ENCODE peak calls at places on chromosome 5, in ten cellular contexts. J is cardiac fibroblast; Z is nephron progenitor cell; M is activated naive CD4-positive, alpha-beta T cell; D is brain microvascular endothelial cell; H is neuronal stem cell; F is stimulated activated CD4-positive, alpha-beta T cell treated with anti-CD3 and anti-CD28 coated beads, Interleukin-15, amount 100 ng/mL, for 1 hour; N is IMR-90; X is posterior vena cava; U is cerebellum. E is an unnamed sample.

GRCh38 chr5:33336911-33337620 is 103.7 kb upstream of the TARS1 start:
- DNase-seq in J (peak), Z (no peak), M (no peak), D (no peak), H (no peak), F (no peak), N (peak), X (no peak), U (no peak), E (peak)

GRCh38 chr5:96875805-96876291 is 452 bp upstream of the ERAP2 start:
- DNase-seq in J (no peak), Z (no peak), M (no peak), D (no peak), H (no peak), F (no peak), N (no peak), X (no peak), U (no peak), E (peak)

GRCh38 chr5:164747371-164747770 is 1242.0 kb downstream of the MAT2B start:
- DNase-seq in J (no peak), Z (no peak), M (no peak), D (no peak), H (no peak), F (no peak), N (no peak), X (no peak), U (no peak), E (no peak)

GRCh38 chr5:30849801-30850370 is 343.6 kb upstream of the CDH6 start:
- DNase-seq in J (no peak), Z (peak), M (no peak), D (peak), H (no peak), F (no peak), N (peak), X (no peak), U (no peak), E (peak)

GRCh38 chr5:37847978-37848425 is 8.2 kb upstream of the GDNF start:
- DNase-seq in J (peak), Z (no peak), M (no peak), D (peak), H (no peak), F (no peak), N (peak), X (no peak), U (no peak), E (no peak)

GRCh38 chr5:122182491-122182921 is 53.2 kb downstream of the ZNF474 start:
- DNase-seq in J (peak), Z (no peak), M (no peak), D (peak), H (no peak), F (no peak), N (peak), X (peak), U (no peak), E (peak)

GRCh38 chr5:94705427-94705826 is 87.0 kb downstream of the SLF1 start:
- DNase-seq in J (no peak), Z (no peak), M (no peak), D (no peak), H (no peak), F (no peak), N (peak), X (no peak), U (no peak), E (no peak)

GRCh38 chr5:116044073-116044472 is 11.8 kb downstream of the ARL14EPL start:
- DNase-seq in J (no peak), Z (no peak), M (no peak), D (no peak), H (no peak), F (no peak), N (no peak), X (no peak), U (no peak), E (no peak)

GRCh38 chr5:125349432-125349831 is 603.0 kb upstream of the ZNF608 start:
- DNase-seq in J (peak), Z (no peak), M (no peak), D (peak), H (peak), F (no peak), N (peak), X (no peak), U (no peak), E (peak)

GRCh38 chr5:139821806-139822552 is 26.4 kb downstream of the PSD2 start:
- DNase-seq in J (no peak), Z (no peak), M (no peak), D (no peak), H (no peak), F (no peak), N (no peak), X (peak), U (no peak), E (no peak)

GRCh38 chr5:56279979-56280378 is 46.8 kb upstream of the ANKRD55 start:
- DNase-seq in J (peak), Z (no peak), M (no peak), D (peak), H (no peak), F (no peak), N (peak), X (no peak), U (no peak), E (peak)

GRCh38 chr5:6492934-6493333 is 44.3 kb downstream of the UBE2QL1 start:
- DNase-seq in J (no peak), Z (no peak), M (no peak), D (no peak), H (no peak), F (no peak), N (no peak), X (no peak), U (no peak), E (no peak)

GRCh38 chr5:180815241-180816031 is 12.8 kb upstream of the MGAT1 start:
- DNase-seq in J (no peak), Z (no peak), M (no peak), D (no peak), H (no peak), F (no peak), N (no peak), X (no peak), U (no peak), E (no peak)

GRCh38 chr5:38404667-38405276 is 146.4 kb downstream of the EGFLAM start:
- DNase-seq in J (no peak), Z (peak), M (no peak), D (no peak), H (peak), F (no peak), N (no peak), X (no peak), U (no peak), E (no peak)

GRCh38 chr5:139473565-139473964 is 2.8 kb downstream of the SMIM33 start:
- DNase-seq in J (peak), Z (no peak), M (no peak), D (no peak), H (no peak), F (no peak), N (no peak), X (no peak), U (no peak), E (no peak)

GRCh38 chr5:79261907-79262306 is 26.0 kb downstream of the JMY start:
- DNase-seq in J (no peak), Z (no peak), M (no peak), D (no peak), H (no peak), F (no peak), N (no peak), X (no peak), U (no peak), E (no peak)

GRCh38 chr5:23367863-23368262 is 139.5 kb upstream of the PRDM9 start:
- DNase-seq in J (no peak), Z (no peak), M (no peak), D (no peak), H (no peak), F (no peak), N (no peak), X (no peak), U (no peak), E (no peak)

GRCh38 chr5:157506981-157507780 is 47.2 kb downstream of the NIPAL4 start:
- DNase-seq in J (peak), Z (no peak), M (no peak), D (no peak), H (no peak), F (no peak), N (peak), X (no peak), U (no peak), E (no peak)

GRCh38 chr5:96790851-96791513 is 16.8 kb downstream of the ERAP1 start:
- DNase-seq in J (peak), Z (no peak), M (no peak), D (peak), H (no peak), F (no peak), N (peak), X (no peak), U (no peak), E (peak)

GRCh38 chr5:150227606-150228273 is 37.9 kb downstream of the SLC6A7 start:
- DNase-seq in J (peak), Z (no peak), M (no peak), D (no peak), H (no peak), F (no peak), N (peak), X (no peak), U (no peak), E (peak)

GRCh38 chr5:143145388-143145787 is 258.1 kb downstream of the NR3C1 start:
- DNase-seq in J (no peak), Z (no peak), M (no peak), D (no peak), H (no peak), F (no peak), N (no peak), X (no peak), U (no peak), E (no peak)

GRCh38 chr5:157351386-157352089 is 85.6 kb downstream of the CYFIP2 start:
- DNase-seq in J (peak), Z (no peak), M (no peak), D (no peak), H (no peak), F (no peak), N (no peak), X (no peak), U (no peak), E (no peak)

GRCh38 chr5:173228639-173229380 is 6.2 kb downstream of the NKX2-5 start:
- DNase-seq in J (peak), Z (peak), M (no peak), D (no peak), H (no peak), F (no peak), N (no peak), X (no peak), U (no peak), E (peak)

GRCh38 chr5:139271201-139272027 is 22.1 kb upstream of the MATR3 start:
- DNase-seq in J (peak), Z (no peak), M (no peak), D (peak), H (no peak), F (no peak), N (peak), X (no peak), U (no peak), E (peak)

GRCh38 chr5:10482791-10483530 is 41.3 kb downstream of the ROPN1L start:
- DNase-seq in J (no peak), Z (no peak), M (no peak), D (no peak), H (no peak), F (no peak), N (no peak), X (no peak), U (no peak), E (no peak)

GRCh38 chr5:113678924-113679575 is 165.6 kb downstream of the YTHDC2 start:
- DNase-seq in J (peak), Z (peak), M (no peak), D (peak), H (peak), F (no peak), N (peak), X (no peak), U (peak), E (peak)